ENCODE peak calls at places on chromosomes 6 and 20, in ten cellular contexts. F is fibroblast of pulmonary artery, M is BJ, P is psoas muscle, O is colonic mucosa, Y is Peyer's patch, I is HCT116, L is OCI-LY7, E is fibroblast of mammary gland, X is A549. H is an unnamed sample.

GRCh38 chr6:163600331-163600730 is 185.8 kb downstream of the QKI start:
- DNase-seq in E (no peak), F (no peak), P (no peak), O (no peak), M (no peak), Y (no peak), X (no peak), L (no peak), I (no peak), H (no peak)

GRCh38 chr20:50675671-50676376 is 15.5 kb downstream of the RIPOR3 start:
- DNase-seq in I (no peak), F (no peak), M (no peak), L (no peak), O (no peak), Y (no peak), P (no peak), E (no peak), X (no peak), H (peak)

GRCh38 chr6:148888853-148889252 is 142.0 kb downstream of the UST start:
- DNase-seq in P (no peak), E (peak), X (no peak), Y (no peak), I (no peak), F (no peak), O (no peak), L (no peak), M (no peak), H (peak)

GRCh38 chr6:111837641-111838500 is 35.4 kb downstream of the FYN start:
- DNase-seq in L (no peak), X (no peak), F (no peak), M (no peak), Y (no peak), E (no peak), P (no peak), O (no peak), I (no peak), H (no peak)

GRCh38 chr6:143884161-143884560 is 19.9 kb downstream of the ZC2HC1B start:
- DNase-seq in Y (no peak), L (no peak), M (peak), F (no peak), P (no peak), O (no peak), E (peak), X (no peak), I (no peak), H (peak)

GRCh38 chr6:10302566-10303235 is 112.2 kb downstream of the TFAP2A start:
- DNase-seq in E (no peak), P (no peak), F (no peak), I (no peak), X (no peak), L (no peak), O (no peak), M (no peak), Y (no peak), H (no peak)

GRCh38 chr6:37083243-37084138 is 78.0 kb downstream of the FGD2 start:
- DNase-seq in Y (peak), X (no peak), P (peak), O (peak), I (no peak), L (no peak), F (peak), E (peak), M (peak), H (peak)

GRCh38 chr20:10316582-10316981 is 98.0 kb downstream of the SNAP25 start:
- DNase-seq in I (peak), E (no peak), X (peak), L (peak), Y (no peak), P (no peak), M (no peak), F (no peak), O (no peak), H (peak)

GRCh38 chr20:15528386-15529111 is 1044.7 kb downstream of the KIF16B start:
- DNase-seq in X (no peak), O (no peak), I (no peak), M (no peak), Y (no peak), F (no peak), P (no peak), E (no peak), L (no peak), H (no peak)

GRCh38 chr20:46838002-46838401 is 56.6 kb upstream of the EYA2 start:
- DNase-seq in F (no peak), O (no peak), L (no peak), E (no peak), P (no peak), Y (no peak), X (no peak), M (no peak), I (no peak), H (no peak)

GRCh38 chr6:21360353-21360752 is 233.2 kb upstream of the SOX4 start:
- DNase-seq in Y (no peak), L (no peak), P (no peak), E (no peak), I (no peak), X (no peak), O (peak), M (no peak), F (no peak), H (no peak)

GRCh38 chr20:44626278-44626677 is 25.2 kb downstream of the ADA start:
- DNase-seq in M (no peak), E (no peak), I (no peak), P (no peak), F (no peak), O (no peak), Y (no peak), L (no peak), X (no peak), H (no peak)

GRCh38 chr6:43770417-43771209 is 602 bp downstream of the VEGFA start:
- DNase-seq in X (peak), E (peak), I (no peak), P (peak), Y (peak), L (peak), F (peak), O (peak), M (no peak), H (peak)

GRCh38 chr20:31485450-31486339 is 10.6 kb downstream of the REM1 start:
- DNase-seq in P (peak), F (peak), M (no peak), I (no peak), E (peak), X (no peak), O (peak), L (no peak), Y (peak), H (peak)

GRCh38 chr20:19074828-19075516 is 137.5 kb upstream of the SLC24A3 start:
- DNase-seq in M (no peak), L (no peak), X (no peak), I (no peak), P (no peak), E (no peak), O (no peak), Y (no peak), F (no peak), H (no peak)

GRCh38 chr20:3786126-3786484 is 435 bp downstream of the CENPB start:
- DNase-seq in M (no peak), F (peak), X (peak), O (no peak), P (peak), L (no peak), Y (peak), I (no peak), E (peak), H (peak)
- H3K4me3 ChIP-seq in M (peak), F (peak), X (peak), O (peak), P (peak), L (peak), Y (peak), I (peak), E (peak), H (peak)

GRCh38 chr6:108840919-108841318 is 7.3 kb upstream of the ARMC2 start:
- DNase-seq in L (no peak), I (no peak), E (no peak), O (no peak), M (no peak), X (no peak), F (no peak), Y (no peak), P (no peak), H (no peak)
- TF ChIP-seq CTCF in L (no peak), I (no peak), E (no peak), O (no peak), M (no peak), X (no peak), F (no peak), Y (no peak), P (no peak), H (no peak)

GRCh38 chr20:24472426-24472825 is 3.0 kb downstream of the SYNDIG1 start:
- DNase-seq in L (no peak), M (no peak), O (no peak), I (no peak), E (no peak), P (no peak), F (no peak), Y (no peak), X (no peak), H (no peak)

GRCh38 chr20:24470782-24471582 is 1.6 kb downstream of the SYNDIG1 start:
- DNase-seq in I (no peak), F (no peak), X (peak), E (no peak), Y (no peak), M (no peak), P (no peak), L (no peak), O (no peak), H (peak)

GRCh38 chr20:24470031-24470781 is 777 bp downstream of the SYNDIG1 start:
- DNase-seq in F (no peak), I (no peak), Y (no peak), X (peak), E (no peak), L (no peak), M (no peak), P (no peak), O (no peak), H (peak)

GRCh38 chr20:24468401-24469115 is 871 bp upstream of the SYNDIG1 start:
- DNase-seq in O (no peak), E (no peak), L (no peak), Y (no peak), I (no peak), F (no peak), X (no peak), P (no peak), M (no peak), H (no peak)

DNA sequence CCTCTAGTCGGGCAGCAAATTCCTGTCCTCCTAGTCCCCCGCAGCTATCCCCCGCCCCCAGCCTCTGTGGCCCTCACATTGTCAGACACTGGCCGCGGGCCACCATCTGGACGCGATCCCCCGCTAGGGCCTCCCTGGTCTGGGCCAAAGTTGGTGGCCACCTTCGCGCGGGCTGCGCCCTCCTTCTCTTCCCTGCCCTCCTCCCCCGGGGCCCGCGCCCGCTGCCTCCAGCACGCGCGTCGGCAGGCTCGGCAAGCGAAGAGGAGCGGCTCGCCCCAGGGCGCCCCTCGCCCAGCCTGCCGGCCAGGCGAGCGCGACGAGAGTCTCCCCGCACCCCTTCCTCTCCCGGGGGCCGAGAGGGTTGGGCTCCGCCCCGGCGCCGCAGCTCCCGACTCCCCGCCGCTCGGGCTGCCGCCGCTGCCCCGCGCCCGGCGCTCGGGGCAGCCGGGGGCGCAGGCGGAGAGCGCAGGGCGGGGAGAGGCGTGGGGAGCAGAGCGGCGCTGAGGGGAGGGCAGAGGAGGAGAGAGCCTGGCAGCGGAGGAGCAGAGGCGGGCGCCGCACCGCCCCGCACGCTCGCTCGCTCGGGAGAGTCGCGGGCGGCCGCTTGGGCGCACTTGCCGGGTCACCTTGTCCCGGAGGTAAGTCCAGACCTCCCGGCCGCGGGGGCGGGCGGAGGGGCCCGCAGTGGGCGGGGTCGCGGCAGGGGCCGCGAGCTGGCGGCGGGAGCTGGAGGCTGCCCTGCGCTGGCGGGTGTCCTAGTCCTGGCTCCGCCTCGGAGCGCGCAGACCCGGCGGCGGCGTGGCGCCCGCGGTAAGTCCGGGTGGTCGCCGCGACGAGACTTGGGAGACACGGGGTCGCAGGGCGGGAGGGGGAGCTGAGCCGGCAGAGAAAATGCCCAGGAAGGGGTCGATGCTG is at the start of gene SYNDIG1:
- DNase-seq in F (no peak), E (no peak), I (no peak), O (no peak), P (no peak), X (peak), M (no peak), Y (no peak), L (no peak), H (peak)
- H3K4me3 ChIP-seq in F (no peak), E (no peak), I (no peak), O (peak), P (peak), X (peak), M (peak), Y (peak), L (no peak), H (peak)

GRCh38 chr6:105402981-105403935 is at the start of gene PREP:
- DNase-seq in M (no peak), F (peak), L (peak), E (peak), I (peak), X (peak), Y (peak), O (peak), P (peak), H (peak)
- TF ChIP-seq CTCF in M (peak), F (peak), L (peak), E (peak), I (peak), X (peak), Y (peak), O (peak), P (peak), H (peak)

DNA sequence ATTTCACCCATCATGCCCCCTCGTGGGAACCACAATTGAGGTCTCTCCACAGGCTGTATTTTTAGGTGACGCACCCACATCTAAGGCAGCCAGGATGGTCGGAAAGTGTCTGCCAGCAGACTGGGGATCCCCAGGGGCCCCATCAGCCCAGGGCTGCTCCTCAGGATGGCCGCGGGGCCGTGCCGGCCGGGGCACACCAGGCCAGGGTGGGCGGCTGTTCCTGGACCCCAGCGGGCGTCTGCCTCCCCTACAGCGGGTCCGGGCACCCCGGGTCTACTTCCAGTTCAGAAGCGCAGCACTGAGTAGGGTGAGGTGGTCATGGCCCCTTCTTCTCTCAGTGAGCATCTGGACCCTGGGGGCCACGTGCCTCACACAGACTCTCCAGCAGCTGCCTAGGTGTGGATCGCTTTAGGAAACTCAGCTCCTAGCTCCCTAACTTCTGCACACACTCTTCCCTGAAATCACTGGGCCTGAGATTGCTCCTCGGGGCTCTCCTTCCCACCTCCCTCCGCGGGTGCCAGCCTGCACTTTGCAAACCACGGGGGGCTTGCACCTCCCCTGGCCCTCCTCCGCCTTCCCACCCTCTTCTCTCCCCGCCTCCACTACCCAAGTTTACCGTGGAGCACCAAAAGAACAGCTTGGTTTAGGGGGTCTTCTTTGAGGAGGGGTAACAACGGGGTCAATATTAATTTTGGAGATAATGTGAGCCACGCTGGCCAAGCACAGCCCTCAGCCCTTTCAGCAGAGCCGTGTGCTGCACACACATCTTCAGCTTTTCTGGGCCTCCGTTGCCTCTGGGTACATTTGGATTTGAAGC is 14.2 kb upstream of the FOXC1 start:
- DNase-seq in F (no peak), O (no peak), P (no peak), Y (peak), M (no peak), X (no peak), L (no peak), E (no peak), I (no peak), H (no peak)
- H3K4me3 ChIP-seq in F (no peak), O (no peak), P (no peak), Y (no peak), M (no peak), X (no peak), L (no peak), E (no peak), I (no peak), H (peak)

GRCh38 chr6:30670760-30671527 is 1.9 kb downstream of the DHX16 start:
- DNase-seq in M (no peak), P (no peak), F (no peak), I (no peak), E (peak), X (no peak), L (no peak), Y (no peak), O (no peak), H (no peak)
- TF ChIP-seq CTCF in M (peak), P (no peak), F (peak), I (peak), E (peak), X (no peak), L (peak), Y (no peak), O (no peak), H (no peak)